ENCODE peak calls at places on chromosomes 12 and 14, in nine cellular contexts. N, Z, D, H, F, R, T, J and K are unnamed samples.

GRCh38 chr12:27031531-27031930 is 9.2 kb downstream of the MED21 start:
- DNase-seq in N (no peak), Z (no peak), D (no peak), H (no peak), F (no peak), R (no peak), T (no peak), J (no peak), K (no peak)

GRCh38 chr12:76685246-76685678 is 78.7 kb upstream of the ZDHHC17 start:
- DNase-seq in N (no peak), Z (peak), D (peak), H (peak), F (peak), R (peak), T (no peak), J (no peak), K (no peak)

GRCh38 chr14:69685217-69685616 is 73.8 kb downstream of the SUSD6 start:
- DNase-seq in N (no peak), Z (no peak), D (no peak), H (no peak), F (no peak), R (no peak), T (no peak), J (no peak), K (peak)

GRCh38 chr12:114762490-114763110 is 78.6 kb upstream of the TBX3 start:
- DNase-seq in N (no peak), Z (peak), D (no peak), H (peak), F (peak), R (peak), T (no peak), J (no peak), K (no peak)

GRCh38 chr12:127632431-127632830 is 634.5 kb upstream of the TMEM132C start:
- DNase-seq in N (no peak), Z (no peak), D (no peak), H (no peak), F (no peak), R (no peak), T (no peak), J (no peak), K (no peak)

GRCh38 chr12:123983822-123984485 is 10.9 kb downstream of the ZNF664 start:
- DNase-seq in N (no peak), Z (peak), D (peak), H (peak), F (no peak), R (peak), T (peak), J (no peak), K (peak)

GRCh38 chr14:93032301-93032929 is 83.3 kb downstream of the ITPK1 start:
- DNase-seq in N (no peak), Z (no peak), D (no peak), H (no peak), F (no peak), R (no peak), T (no peak), J (no peak), K (peak)

GRCh38 chr14:32578181-32578580 is 249.1 kb downstream of the AKAP6 start:
- DNase-seq in N (no peak), Z (no peak), D (no peak), H (no peak), F (no peak), R (no peak), T (no peak), J (no peak), K (no peak)

GRCh38 chr12:48000878-48001321 is 3.4 kb downstream of the COL2A1 start:
- DNase-seq in N (no peak), Z (peak), D (peak), H (peak), F (no peak), R (peak), T (no peak), J (no peak), K (peak)

GRCh38 chr12:113645183-113645582 is 173.5 kb upstream of the LHX5 start:
- DNase-seq in N (no peak), Z (no peak), D (no peak), H (no peak), F (no peak), R (no peak), T (no peak), J (no peak), K (no peak)

GRCh38 chr12:113649256-113649830 is 177.7 kb upstream of the LHX5 start:
- DNase-seq in N (no peak), Z (no peak), D (no peak), H (no peak), F (no peak), R (no peak), T (no peak), J (no peak), K (no peak)

GRCh38 chr12:113643575-113643974 is 171.9 kb upstream of the LHX5 start:
- DNase-seq in N (no peak), Z (no peak), D (no peak), H (no peak), F (no peak), R (no peak), T (no peak), J (no peak), K (no peak)

GRCh38 chr12:113650476-113650875 is 178.8 kb upstream of the LHX5 start:
- DNase-seq in N (no peak), Z (no peak), D (no peak), H (no peak), F (no peak), R (no peak), T (no peak), J (no peak), K (no peak)

DNA sequence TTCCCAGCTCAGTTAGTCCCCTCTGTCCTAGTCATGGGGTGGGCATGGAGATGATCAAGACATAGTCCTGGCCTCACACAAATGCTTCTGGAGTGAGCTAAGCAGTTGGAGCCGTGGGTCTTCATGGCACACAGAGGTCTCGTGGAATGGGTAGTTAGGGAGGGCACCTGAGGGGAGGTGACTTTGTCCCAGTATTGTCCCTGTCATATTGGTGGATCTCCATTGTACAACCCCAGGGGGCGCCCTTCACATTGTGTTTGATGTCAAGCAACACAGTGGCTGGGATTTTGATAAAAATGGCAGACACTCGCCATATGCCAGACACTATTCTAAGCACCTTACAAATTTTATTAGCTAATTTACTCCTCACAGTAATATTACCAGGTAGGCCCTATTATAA is 175.4 kb upstream of the LHX5 start:
- DNase-seq in N (no peak), Z (no peak), D (peak), H (no peak), F (no peak), R (no peak), T (no peak), J (no peak), K (peak)
- TF ChIP-seq CTCF in N (peak), Z (peak), D (peak), H (no peak), F (no peak), R (no peak), T (no peak), J (no peak), K (no peak)

GRCh38 chr12:54926246-54926645 is 58.3 kb downstream of the TESPA1 start:
- DNase-seq in N (no peak), Z (no peak), D (no peak), H (no peak), F (no peak), R (no peak), T (no peak), J (no peak), K (no peak)
- TF ChIP-seq CTCF in N (no peak), Z (no peak), D (no peak), H (no peak), F (no peak), R (no peak), T (no peak), J (no peak), K (no peak)

GRCh38 chr12:9940370-9940769 is 8.2 kb upstream of the CLEC2A start:
- DNase-seq in N (no peak), Z (no peak), D (no peak), H (no peak), F (no peak), R (no peak), T (no peak), J (no peak), K (peak)
- TF ChIP-seq CTCF in N (no peak), Z (peak), D (no peak), H (no peak), F (no peak), R (peak), T (peak), J (no peak), K (peak)

DNA sequence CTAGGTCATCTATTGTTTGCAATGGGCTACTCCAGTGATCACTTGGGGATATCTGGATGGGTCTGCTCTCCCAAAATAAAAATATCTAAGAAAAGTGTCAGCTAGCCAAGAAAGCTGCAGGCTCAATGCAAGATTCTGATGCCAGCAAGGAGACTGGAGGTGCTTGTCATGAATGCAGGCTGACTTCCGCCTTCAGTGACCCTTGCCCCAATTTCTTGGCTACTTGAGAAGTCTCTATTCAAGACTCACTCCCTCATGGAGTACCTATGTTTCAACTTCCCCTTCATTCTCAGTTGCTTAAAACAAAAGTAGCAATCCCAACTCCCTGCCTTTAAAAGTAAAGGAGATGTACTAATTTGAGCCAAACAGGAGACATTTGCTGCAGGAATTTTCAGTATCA is 123.9 kb downstream of the GPR65 start:
- DNase-seq in N (no peak), Z (no peak), D (no peak), H (no peak), F (no peak), R (no peak), T (no peak), J (no peak), K (no peak)
- TF ChIP-seq CTCF in N (no peak), Z (no peak), D (no peak), H (no peak), F (no peak), R (no peak), T (no peak), J (no peak), K (no peak)

GRCh38 chr12:57031228-57031670 is 14.9 kb upstream of the TAC3 start:
- DNase-seq in N (no peak), Z (no peak), D (no peak), H (no peak), F (no peak), R (no peak), T (no peak), J (no peak), K (peak)
- TF ChIP-seq CTCF in N (no peak), Z (no peak), D (no peak), H (no peak), F (no peak), R (no peak), T (no peak), J (no peak), K (no peak)

GRCh38 chr14:87334997-87335675 is 657.8 kb downstream of the GALC start:
- DNase-seq in N (no peak), Z (no peak), D (no peak), H (no peak), F (no peak), R (no peak), T (no peak), J (no peak), K (peak)
- TF ChIP-seq CTCF in N (no peak), Z (no peak), D (no peak), H (no peak), F (peak), R (peak), T (no peak), J (no peak), K (peak)

DNA sequence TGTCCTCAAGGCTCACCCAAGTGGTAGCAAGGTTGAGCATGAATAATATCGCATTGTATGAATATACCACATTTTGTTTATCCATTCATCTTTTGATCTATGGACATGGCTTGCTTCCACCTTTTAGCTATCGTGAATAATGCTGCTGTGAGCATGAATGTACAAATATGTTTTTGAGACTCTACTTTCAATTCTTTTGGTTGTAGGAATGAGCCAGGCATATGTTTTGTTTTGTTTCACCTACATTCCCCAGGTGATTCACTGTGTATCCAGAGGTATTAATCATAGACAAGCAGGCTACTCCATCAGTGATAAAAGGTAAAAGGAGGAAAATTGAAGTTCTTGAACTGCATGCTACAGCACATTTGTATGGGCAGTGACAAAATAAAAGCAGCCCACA is 35.8 kb downstream of the CDKL1 start:
- DNase-seq in N (no peak), Z (no peak), D (no peak), H (no peak), F (no peak), R (no peak), T (no peak), J (no peak), K (peak)
- TF ChIP-seq CTCF in N (no peak), Z (no peak), D (no peak), H (no peak), F (no peak), R (no peak), T (no peak), J (no peak), K (no peak)

DNA sequence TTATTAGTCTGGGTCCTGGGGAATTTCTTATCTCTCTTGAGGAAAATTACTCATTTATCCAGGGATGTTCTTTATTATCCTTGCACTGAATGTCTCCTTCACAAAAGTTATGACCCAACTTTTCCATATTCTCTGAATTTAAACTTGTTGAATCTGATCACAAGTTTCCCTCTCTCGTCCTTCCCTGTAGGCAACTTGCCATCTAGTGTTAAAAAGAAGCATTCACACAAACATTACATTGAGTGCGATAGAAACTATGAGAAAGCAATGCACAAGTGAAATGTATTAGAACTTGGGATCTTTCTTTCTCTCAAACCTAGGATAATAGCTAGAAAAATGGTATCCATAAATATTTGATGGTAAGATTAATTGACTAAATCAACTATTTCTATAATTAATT is 608.4 kb downstream of the FSCB start:
- DNase-seq in N (no peak), Z (no peak), D (no peak), H (no peak), F (no peak), R (no peak), T (no peak), J (no peak), K (peak)
- TF ChIP-seq CTCF in N (no peak), Z (no peak), D (no peak), H (no peak), F (no peak), R (no peak), T (no peak), J (no peak), K (no peak)

DNA sequence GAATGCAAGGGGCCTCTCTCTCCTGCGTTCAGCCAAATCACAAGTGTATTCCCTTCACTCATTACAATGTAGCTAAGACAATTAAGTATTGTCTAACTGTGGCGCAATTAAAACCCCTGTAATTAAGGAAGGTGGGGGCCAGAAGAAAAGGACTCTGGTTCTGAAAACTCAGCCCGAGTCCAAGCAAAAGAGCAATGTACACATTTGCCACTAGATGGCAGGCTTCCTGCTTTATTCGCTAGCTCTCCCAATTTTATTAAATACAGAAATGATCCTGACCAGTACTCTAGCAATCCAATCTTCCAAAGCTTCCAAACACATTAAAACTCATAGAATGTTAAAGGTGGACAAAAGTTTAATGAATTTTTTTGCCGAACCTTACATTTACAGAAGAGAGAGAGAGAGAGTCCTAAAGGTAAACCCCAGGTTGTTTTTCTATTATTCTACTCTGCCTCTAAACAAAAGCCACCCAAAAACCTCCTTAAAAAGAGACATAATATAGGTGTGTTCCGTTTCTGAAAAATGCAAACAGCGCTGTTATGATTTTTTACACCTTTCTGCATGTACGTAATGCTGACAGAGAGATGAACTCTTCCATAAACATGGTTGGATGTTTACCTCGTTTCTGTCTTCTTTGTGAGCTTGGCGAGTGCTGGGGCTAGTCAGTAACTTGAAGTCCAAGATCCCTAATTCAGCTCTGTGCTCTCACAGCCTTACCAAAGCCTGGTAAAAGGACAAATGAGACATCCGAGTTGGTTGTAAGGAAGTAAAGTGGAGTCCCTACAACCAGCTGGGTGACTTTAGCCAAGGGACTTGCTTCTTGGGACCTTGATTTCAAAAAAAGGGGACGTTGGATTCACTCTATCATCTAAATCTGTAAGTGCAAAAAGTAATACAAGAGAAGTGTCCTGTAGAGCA is 50.9 kb upstream of the VASH1 start:
- DNase-seq in N (no peak), Z (peak), D (no peak), H (peak), F (no peak), R (peak), T (no peak), J (no peak), K (peak)
- TF ChIP-seq CTCF in N (peak), Z (peak), D (peak), H (peak), F (peak), R (peak), T (peak), J (peak), K (peak)